ENCODE peak calls at places on chromosomes 3 and 15, in six cellular contexts. Q, S, N, M, J and H are unnamed samples.

GRCh38 chr3:36709281-36709680 is 55.1 kb downstream of the DCLK3 start:
- DNase-seq in M (no peak), S (no peak), Q (no peak), N (no peak), J (no peak), H (no peak)

GRCh38 chr3:101853465-101853864 is 4.2 kb downstream of the NFKBIZ start:
- DNase-seq in J (no peak), S (no peak), Q (no peak), M (no peak), N (no peak), H (no peak)

GRCh38 chr15:44246521-44247268 is 41.8 kb upstream of the GOLM2 start:
- DNase-seq in Q (no peak), N (no peak), S (no peak), M (no peak), J (no peak), H (no peak)

GRCh38 chr3:134339331-134339730 is 34.9 kb downstream of the AMOTL2 start:
- DNase-seq in S (no peak), N (no peak), Q (no peak), M (no peak), J (no peak), H (no peak)

GRCh38 chr3:19149388-19149787 is 1.1 kb downstream of the KCNH8 start:
- DNase-seq in N (peak; percentile 22), Q (no peak), S (peak; percentile 39), M (no peak), J (peak; percentile 19), H (peak; percentile 66)

GRCh38 chr3:172607305-172608121 is 84.3 kb upstream of the TNFSF10 start:
- DNase-seq in S (no peak), J (no peak), M (no peak), Q (no peak), N (no peak), H (no peak)

GRCh38 chr3:168828536-168828935 is 732.8 kb upstream of the GOLIM4 start:
- DNase-seq in Q (no peak), S (no peak), M (no peak), J (no peak), N (no peak), H (no peak)

GRCh38 chr15:40894689-40895308 is 549 bp downstream of the VPS18 start:
- DNase-seq in J (peak; percentile 90), Q (peak; percentile 60), S (peak; percentile 87), M (peak; percentile 86), N (peak; percentile 73), H (peak; percentile 73)

GRCh38 chr3:187722206-187722612 is 19.9 kb upstream of the RTP2 start:
- DNase-seq in Q (no peak), M (no peak), S (no peak), J (no peak), N (no peak), H (no peak)

GRCh38 chr15:39142500-39142899 is 438.4 kb upstream of the THBS1 start:
- DNase-seq in J (no peak), Q (no peak), N (no peak), M (no peak), S (no peak), H (no peak)

GRCh38 chr3:197541756-197542539 is 13.8 kb downstream of the BDH1 start:
- DNase-seq in S (no peak), Q (no peak), M (no peak), N (no peak), J (peak; percentile 73), H (peak; percentile 83)

GRCh38 chr3:17489139-17489538 is 253.3 kb downstream of the TBC1D5 start:
- DNase-seq in Q (no peak), S (no peak), N (no peak), M (no peak), J (no peak), H (no peak)

GRCh38 chr3:86695752-86696151 is 295.2 kb downstream of the VGLL3 start:
- DNase-seq in S (no peak), M (no peak), N (no peak), Q (no peak), J (no peak), H (peak; percentile 28)

GRCh38 chr15:101398247-101398646 is 91.3 kb downstream of the PCSK6 start:
- DNase-seq in J (no peak), S (no peak), Q (no peak), N (no peak), M (no peak), H (no peak)

GRCh38 chr3:70387889-70388288 is 75.5 kb upstream of the MDFIC2 start:
- DNase-seq in Q (no peak), N (no peak), J (no peak), S (no peak), M (no peak), H (no peak)

GRCh38 chr15:68124700-68125099 is 70.6 kb downstream of the PIAS1 start:
- DNase-seq in Q (no peak), N (no peak), M (no peak), J (no peak), S (no peak), H (no peak)

GRCh38 chr3:9765865-9766264 is 3.9 kb downstream of the CAMK1 start:
- DNase-seq in N (no peak), S (no peak), Q (no peak), J (peak; percentile 54), M (no peak), H (no peak)

GRCh38 chr3:138397983-138398382 is 36.4 kb upstream of the ESYT3 start:
- DNase-seq in N (no peak), J (no peak), M (no peak), S (no peak), Q (no peak), H (no peak)

GRCh38 chr15:48592221-48592731 is 53.2 kb downstream of the FBN1 start:
- DNase-seq in N (peak; percentile 9), Q (no peak), M (no peak), J (peak; percentile 55), S (no peak), H (no peak)

GRCh38 chr3:51709004-51709420 is 2.1 kb downstream of the GRM2 start:
- DNase-seq in S (no peak), M (no peak), Q (no peak), J (no peak), N (no peak), H (peak; percentile 9)

GRCh38 chr15:63491116-63491817 is 13.1 kb upstream of the USP3 start:
- DNase-seq in M (no peak), J (no peak), S (peak; percentile 89), N (no peak), Q (no peak), H (no peak)

DNA sequence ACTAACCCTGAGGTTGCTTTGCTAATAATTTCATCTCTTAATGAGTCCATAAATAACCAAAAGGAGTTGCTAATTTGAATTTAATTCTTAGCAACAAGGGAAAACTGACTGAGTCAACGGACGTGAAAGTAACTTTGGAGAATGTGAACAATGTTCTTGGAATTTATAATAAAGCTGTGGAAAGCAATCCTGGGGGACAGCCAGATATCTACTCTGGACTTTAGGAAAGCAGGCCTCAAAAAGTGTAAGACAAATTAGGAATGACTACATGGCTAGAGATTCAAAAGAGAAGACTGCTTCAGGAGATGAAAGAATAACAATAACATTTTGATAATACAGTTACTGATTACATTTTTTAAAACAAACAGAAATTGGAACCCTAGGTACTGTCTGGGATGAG is 318.4 kb upstream of the COL8A1 start:
- DNase-seq in S (no peak), Q (no peak), J (no peak), M (no peak), N (no peak), H (no peak)
- TF ChIP-seq MAX in S (no peak), Q (no peak), J (no peak), M (no peak), N (no peak), H (no peak)

GRCh38 chr3:89312141-89312540 is 204.7 kb downstream of the EPHA3 start:
- DNase-seq in M (no peak), N (no peak), S (no peak), Q (no peak), J (no peak), H (no peak)

GRCh38 chr3:89315750-89316149 is 208.3 kb downstream of the EPHA3 start:
- DNase-seq in Q (no peak), S (no peak), N (no peak), M (no peak), J (no peak), H (no peak)

GRCh38 chr3:89320186-89320585 is 212.8 kb downstream of the EPHA3 start:
- DNase-seq in M (no peak), S (no peak), Q (no peak), J (no peak), N (no peak), H (no peak)

GRCh38 chr3:89314454-89314853 is 207.0 kb downstream of the EPHA3 start:
- DNase-seq in S (peak; percentile 16), N (peak; percentile 14), Q (no peak), J (no peak), M (peak; percentile 14), H (no peak)
- TF ChIP-seq MAX in S (no peak), N (no peak), Q (no peak), J (no peak), M (no peak), H (no peak)

GRCh38 chr15:85616549-85616948 is 178.2 kb downstream of the KLHL25 start:
- DNase-seq in N (no peak), S (no peak), J (no peak), Q (no peak), M (no peak), H (no peak)

GRCh38 chr15:85621096-85621495 is 173.6 kb downstream of the KLHL25 start:
- DNase-seq in N (no peak), J (no peak), Q (no peak), S (no peak), M (no peak), H (no peak)

GRCh38 chr15:85615930-85616329 is 178.8 kb downstream of the KLHL25 start:
- DNase-seq in Q (peak; percentile 6), S (peak; percentile 59), J (peak; percentile 14), M (peak; percentile 43), N (peak; percentile 42), H (peak; percentile 20)

GRCh38 chr15:85620321-85621044 is 174.2 kb downstream of the KLHL25 start:
- DNase-seq in N (no peak), M (no peak), Q (no peak), J (no peak), S (no peak), H (no peak)

GRCh38 chr15:85618956-85619491 is 175.7 kb downstream of the KLHL25 start:
- DNase-seq in M (no peak), Q (no peak), S (peak; percentile 82), N (peak; percentile 63), J (no peak), H (peak; percentile 20)
- TF ChIP-seq MAX in M (no peak), Q (no peak), S (no peak), N (no peak), J (no peak), H (no peak)

DNA sequence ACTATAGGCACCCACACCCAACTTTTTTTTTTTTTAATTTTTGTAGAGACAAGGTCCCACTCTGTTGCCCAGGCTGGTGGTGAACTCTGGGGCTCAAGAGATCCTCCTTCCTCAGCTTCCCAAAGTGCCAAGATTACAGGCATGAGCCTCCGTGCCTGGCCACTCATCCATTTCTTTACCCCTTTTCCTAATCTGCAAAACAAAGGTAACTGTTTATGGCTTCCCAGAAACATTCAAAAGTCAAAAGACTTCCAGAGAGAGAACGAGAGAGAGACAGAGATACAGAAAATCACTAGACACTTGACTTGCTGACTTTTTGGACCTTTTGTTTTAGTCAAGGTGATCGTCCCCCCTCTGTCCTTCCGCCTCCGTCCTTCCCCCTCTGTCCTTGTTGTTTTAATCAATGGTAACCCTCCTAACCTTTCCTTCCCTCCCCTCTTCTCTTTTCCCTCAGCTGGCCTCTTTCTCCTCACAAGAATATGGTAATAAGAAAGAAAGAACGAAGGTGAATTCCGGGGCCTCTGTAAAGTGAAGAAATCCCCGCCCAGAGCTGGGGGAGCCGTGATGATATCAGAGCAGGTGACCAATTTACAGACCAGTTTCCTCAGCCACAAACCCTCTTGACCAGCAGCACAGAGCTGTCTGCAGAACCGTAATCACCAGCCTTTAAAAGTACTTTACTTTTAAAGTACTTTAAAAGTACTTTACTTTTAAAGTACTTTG is 21.9 kb downstream of the KLHL6 start:
- DNase-seq in Q (no peak), J (peak; percentile 71), S (no peak), M (no peak), N (no peak), H (peak; percentile 28)
- TF ChIP-seq MAX in Q (no peak), J (no peak), S (no peak), M (no peak), N (no peak), H (no peak)

GRCh38 chr15:66269326-66270090 is 16.0 kb upstream of the MEGF11 start:
- DNase-seq in N (peak; percentile 34), S (peak; percentile 92), J (peak; percentile 87), M (no peak), Q (peak; percentile 70), H (no peak)
- TF ChIP-seq MAX in N (no peak), S (peak; percentile 73), J (no peak), M (no peak), Q (no peak), H (no peak)